ENCODE peak calls at places on chromosome 20, in nine cellular contexts. U is K562, Z is ovary, W is stomach, E is esophagus muscularis mucosa, H is transverse colon, M is H1, Y is A549, P is tibial nerve. D is an unnamed sample.

GRCh38 chr20:25233016-25233772 is 14.7 kb upstream of the PYGB start:
- DNase-seq in U (no peak), Z (peak; percentile 41), W (peak; percentile 94), E (no peak), H (peak; percentile 88), M (no peak), Y (peak; percentile 92), P (peak; percentile 57), D (no peak)

GRCh38 chr20:38453941-38454340 is 18.7 kb upstream of the RALGAPB start:
- DNase-seq in U (no peak), Z (no peak), W (no peak), E (no peak), H (no peak), M (no peak), Y (no peak), P (no peak), D (no peak)

GRCh38 chr20:17541996-17542395 is 10.8 kb upstream of the BFSP1 start:
- DNase-seq in U (no peak), Z (no peak), W (no peak), E (no peak), H (no peak), M (no peak), Y (no peak), P (no peak), D (no peak)

GRCh38 chr20:25672659-25673058 is 24.0 kb downstream of the ZNF337 start:
- DNase-seq in U (no peak), Z (no peak), W (no peak), E (peak; percentile 39), H (no peak), M (no peak), Y (no peak), P (no peak), D (no peak)

GRCh38 chr20:37770908-37771307 is 77.1 kb downstream of the CTNNBL1 start:
- DNase-seq in U (no peak), Z (no peak), W (no peak), E (no peak), H (no peak), M (no peak), Y (no peak), P (no peak), D (no peak)

GRCh38 chr20:54221383-54221782 is 13.5 kb downstream of the PFDN4 start:
- DNase-seq in U (no peak), Z (no peak), W (no peak), E (no peak), H (no peak), M (no peak), Y (no peak), P (no peak), D (no peak)

GRCh38 chr20:54668271-54669053 is 193.1 kb downstream of the DOK5 start:
- DNase-seq in U (peak; percentile 23), Z (no peak), W (no peak), E (no peak), H (peak; percentile 10), M (peak; percentile 77), Y (peak; percentile 18), P (no peak), D (no peak)

GRCh38 chr20:37397076-37397953 is 51.4 kb downstream of the SRC start:
- DNase-seq in U (peak; percentile 45), Z (no peak), W (no peak), E (no peak), H (no peak), M (no peak), Y (peak; percentile 44), P (no peak), D (no peak)

GRCh38 chr20:49460916-49461315 is 21.6 kb downstream of the KCNB1 start:
- DNase-seq in U (no peak), Z (no peak), W (no peak), E (no peak), H (no peak), M (no peak), Y (no peak), P (no peak), D (no peak)

DNA sequence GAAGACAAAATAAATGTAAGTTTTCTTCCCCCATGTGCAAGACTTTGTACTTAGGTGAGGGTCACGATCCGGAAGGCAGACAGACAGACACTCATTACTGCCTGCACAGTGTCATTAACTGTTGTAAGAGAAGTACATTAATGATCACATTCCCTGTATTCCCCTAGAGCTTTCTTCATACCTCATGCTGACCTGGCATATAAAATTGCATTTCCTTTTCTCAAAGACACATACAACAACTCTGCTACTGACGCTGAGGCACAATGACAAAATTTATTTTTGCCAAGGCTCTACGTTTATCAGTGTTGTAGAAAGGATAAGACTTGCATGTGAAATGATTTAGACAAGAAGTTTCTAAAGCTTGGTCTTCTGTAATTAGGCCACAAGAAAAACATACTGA is 3.0 kb upstream of the SYCP2 start:
- DNase-seq in U (no peak), Z (no peak), W (no peak), E (no peak), H (no peak), M (no peak), Y (no peak), P (no peak), D (no peak)
- H3K27ac ChIP-seq in U (no peak overlapping the region), Z (no peak overlapping the region), W (peak overlapping the region; percentile 1), E (no peak overlapping the region), H (no peak overlapping the region), M (no peak overlapping the region), Y (no peak overlapping the region), P (no peak overlapping the region), D (no peak overlapping the region)

DNA sequence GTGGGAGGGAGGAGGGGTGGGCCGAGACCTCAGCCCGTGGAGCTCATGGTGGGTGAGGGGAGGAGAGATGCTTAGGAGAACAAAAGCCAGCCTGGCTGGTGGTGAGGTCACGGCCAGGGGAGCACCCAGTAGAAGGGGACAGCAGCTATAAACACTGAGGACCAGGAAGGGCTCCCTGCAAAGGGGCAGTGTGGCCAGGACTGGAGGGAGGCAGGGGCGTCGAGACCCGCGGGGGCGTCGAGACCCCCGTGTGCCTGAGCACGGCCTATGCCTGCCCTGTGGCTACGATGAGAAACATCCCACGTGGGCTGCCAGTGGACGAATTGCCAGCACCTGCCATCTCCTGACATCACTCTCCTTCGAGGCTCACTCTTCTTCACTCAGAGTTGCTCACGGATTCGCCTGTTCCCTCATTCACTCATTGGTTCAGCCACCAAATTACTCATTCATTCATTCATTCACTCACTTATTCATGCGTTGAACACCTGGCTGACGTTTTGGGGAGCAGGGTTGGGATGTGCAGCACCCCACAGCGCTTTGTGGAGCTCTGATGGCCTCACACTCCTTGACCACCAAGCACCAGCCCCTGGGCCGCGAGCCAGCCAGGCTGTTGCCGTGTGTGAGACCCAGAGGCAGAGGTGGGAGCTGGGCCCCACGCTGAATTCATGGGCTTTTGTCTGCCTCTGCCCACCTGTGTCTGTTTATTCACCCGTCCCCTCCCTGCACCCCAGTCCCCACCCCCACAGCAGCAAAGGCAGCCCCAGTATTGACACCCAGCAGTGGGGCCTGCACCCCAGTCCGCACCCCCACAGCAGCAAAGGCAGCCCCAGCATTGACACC is 61.2 kb upstream of the BHLHE23 start:
- DNase-seq in U (no peak), Z (no peak), W (no peak), E (no peak), H (no peak), M (no peak), Y (no peak), P (no peak), D (no peak)
- TF ChIP-seq EP300 in U (no peak), Z (no peak), W (no peak), E (no peak), H (no peak), M (no peak), Y (no peak), P (no peak), D (no peak)

GRCh38 chr20:919491-919916 is 3.4 kb upstream of the ANGPT4 start:
- DNase-seq in U (no peak), Z (no peak), W (no peak), E (no peak), H (no peak), M (no peak), Y (no peak), P (no peak), D (no peak)

GRCh38 chr20:917416-917815 is 1.3 kb upstream of the ANGPT4 start:
- DNase-seq in U (no peak), Z (no peak), W (no peak), E (no peak), H (no peak), M (no peak), Y (no peak), P (no peak), D (no peak)

GRCh38 chr20:921020-921419 is 4.9 kb upstream of the ANGPT4 start:
- DNase-seq in U (no peak), Z (no peak), W (no peak), E (no peak), H (no peak), M (no peak), Y (no peak), P (no peak), D (no peak)

GRCh38 chr20:922781-923180 is 6.6 kb upstream of the ANGPT4 start:
- DNase-seq in U (no peak), Z (peak; percentile 62), W (no peak), E (no peak), H (no peak), M (no peak), Y (no peak), P (no peak), D (no peak)

GRCh38 chr20:920306-920705 is 4.2 kb upstream of the ANGPT4 start:
- DNase-seq in U (no peak), Z (no peak), W (no peak), E (no peak), H (no peak), M (no peak), Y (no peak), P (no peak), D (no peak)
- H3K27ac ChIP-seq in U (no peak overlapping the region), Z (no peak overlapping the region), W (no peak overlapping the region), E (no peak overlapping the region), H (no peak overlapping the region), M (no peak overlapping the region), Y (no peak overlapping the region), P (no peak overlapping the region), D (no peak overlapping the region)

DNA sequence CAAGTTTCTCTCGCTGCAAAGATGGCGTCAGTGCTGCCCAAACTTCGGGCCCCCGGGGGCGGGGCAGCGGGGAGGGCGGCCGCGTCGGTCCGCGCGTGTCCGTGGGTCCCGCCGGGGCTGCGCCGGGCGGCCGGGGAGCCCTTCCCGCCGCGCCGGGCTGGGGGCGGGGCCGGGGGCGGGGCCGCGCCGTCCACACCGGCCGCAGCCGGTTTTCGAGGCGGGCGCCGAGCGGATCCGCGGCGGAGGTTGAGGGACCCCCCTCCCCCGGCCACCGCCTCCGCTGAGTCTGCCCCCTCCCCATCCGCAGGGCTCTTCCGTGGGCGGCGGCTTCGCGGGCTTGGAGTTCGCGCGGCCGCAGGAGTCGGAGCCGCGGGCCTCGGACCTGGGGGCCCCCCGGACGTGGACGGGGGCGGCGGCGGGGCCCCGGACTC is 509 bp downstream of the SLC2A4RG start:
- DNase-seq in U (peak; percentile 82), Z (peak; percentile 63), W (no peak), E (no peak), H (peak; percentile 52), M (peak; percentile 57), Y (peak; percentile 45), P (no peak), D (no peak)
- TF ChIP-seq EP300 in U (no peak), Z (no peak), W (no peak), E (no peak), H (no peak), M (no peak), Y (no peak), P (no peak), D (no peak)